ENCODE peak calls at places on chromosomes 2 and 18, in eight cellular contexts. One of them, this sample, is unnamed.

GRCh38 chr2:216339456-216340279 is 32.6 kb downstream of the MARCHF4 start:
- DNase-seq in GM18507: no peak
- DNase-seq in activated gamma-delta T cell treated with Interleukin-2 at 50 U/mL for 16 hours: no peak
- DNase-seq in lower leg skin: no peak
- DNase-seq in stimulated activated CD4-positive, alpha-beta T cell treated with anti-CD3 and anti-CD28 coated beads, Interleukin-15, amount 100 ng/mL, for 24 hours: no peak
- DNase-seq in mucosa of gallbladder: peak
- DNase-seq in Kasumi-1: no peak
- DNase-seq in GM03348: peak
- DNase-seq in this sample: no peak

GRCh38 chr2:117931978-117932377 is 81.9 kb downstream of the CCDC93 start:
- DNase-seq in GM18507: no peak
- DNase-seq in activated gamma-delta T cell treated with Interleukin-2 at 50 U/mL for 16 hours: no peak
- DNase-seq in lower leg skin: no peak
- DNase-seq in stimulated activated CD4-positive, alpha-beta T cell treated with anti-CD3 and anti-CD28 coated beads, Interleukin-15, amount 100 ng/mL, for 24 hours: no peak
- DNase-seq in mucosa of gallbladder: no peak
- DNase-seq in Kasumi-1: no peak
- DNase-seq in GM03348: no peak
- DNase-seq in this sample: no peak

GRCh38 chr2:203177361-203177760 is 61.5 kb upstream of the CYP20A1 start:
- DNase-seq in GM18507: no peak
- DNase-seq in activated gamma-delta T cell treated with Interleukin-2 at 50 U/mL for 16 hours: no peak
- DNase-seq in lower leg skin: no peak
- DNase-seq in stimulated activated CD4-positive, alpha-beta T cell treated with anti-CD3 and anti-CD28 coated beads, Interleukin-15, amount 100 ng/mL, for 24 hours: no peak
- DNase-seq in mucosa of gallbladder: no peak
- DNase-seq in Kasumi-1: no peak
- DNase-seq in GM03348: no peak
- DNase-seq in this sample: no peak

GRCh38 chr2:120204945-120205670 is 18.1 kb downstream of the TMEM185B start:
- DNase-seq in GM18507: no peak
- DNase-seq in activated gamma-delta T cell treated with Interleukin-2 at 50 U/mL for 16 hours: no peak
- DNase-seq in lower leg skin: no peak
- DNase-seq in stimulated activated CD4-positive, alpha-beta T cell treated with anti-CD3 and anti-CD28 coated beads, Interleukin-15, amount 100 ng/mL, for 24 hours: no peak
- DNase-seq in mucosa of gallbladder: no peak
- DNase-seq in Kasumi-1: no peak
- DNase-seq in GM03348: no peak
- DNase-seq in this sample: no peak

GRCh38 chr2:39512434-39512935 is 75.4 kb upstream of the MAP4K3 start:
- DNase-seq in GM18507: no peak
- DNase-seq in activated gamma-delta T cell treated with Interleukin-2 at 50 U/mL for 16 hours: no peak
- DNase-seq in lower leg skin: no peak
- DNase-seq in stimulated activated CD4-positive, alpha-beta T cell treated with anti-CD3 and anti-CD28 coated beads, Interleukin-15, amount 100 ng/mL, for 24 hours: peak
- DNase-seq in mucosa of gallbladder: peak
- DNase-seq in Kasumi-1: no peak
- DNase-seq in GM03348: no peak
- DNase-seq in this sample: peak

GRCh38 chr2:227473019-227473461 is 1.1 kb downstream of the AGFG1 start:
- DNase-seq in GM18507: no peak
- DNase-seq in activated gamma-delta T cell treated with Interleukin-2 at 50 U/mL for 16 hours: no peak
- DNase-seq in lower leg skin: no peak
- DNase-seq in stimulated activated CD4-positive, alpha-beta T cell treated with anti-CD3 and anti-CD28 coated beads, Interleukin-15, amount 100 ng/mL, for 24 hours: no peak
- DNase-seq in mucosa of gallbladder: no peak
- DNase-seq in Kasumi-1: no peak
- DNase-seq in GM03348: no peak
- DNase-seq in this sample: no peak

GRCh38 chr2:120861576-120862191 is 126.0 kb downstream of the GLI2 start:
- DNase-seq in GM18507: no peak
- DNase-seq in activated gamma-delta T cell treated with Interleukin-2 at 50 U/mL for 16 hours: no peak
- DNase-seq in lower leg skin: no peak
- DNase-seq in stimulated activated CD4-positive, alpha-beta T cell treated with anti-CD3 and anti-CD28 coated beads, Interleukin-15, amount 100 ng/mL, for 24 hours: no peak
- DNase-seq in mucosa of gallbladder: no peak
- DNase-seq in Kasumi-1: no peak
- DNase-seq in GM03348: peak
- DNase-seq in this sample: no peak

GRCh38 chr18:5895300-5895885 is at the start of gene TMEM200C:
- DNase-seq in GM18507: no peak
- DNase-seq in activated gamma-delta T cell treated with Interleukin-2 at 50 U/mL for 16 hours: no peak
- DNase-seq in lower leg skin: no peak
- DNase-seq in stimulated activated CD4-positive, alpha-beta T cell treated with anti-CD3 and anti-CD28 coated beads, Interleukin-15, amount 100 ng/mL, for 24 hours: peak
- DNase-seq in mucosa of gallbladder: no peak
- DNase-seq in Kasumi-1: no peak
- DNase-seq in GM03348: peak
- DNase-seq in this sample: peak

GRCh38 chr2:188524519-188525113 is 232.9 kb downstream of the GULP1 start:
- DNase-seq in GM18507: no peak
- DNase-seq in activated gamma-delta T cell treated with Interleukin-2 at 50 U/mL for 16 hours: no peak
- DNase-seq in lower leg skin: no peak
- DNase-seq in stimulated activated CD4-positive, alpha-beta T cell treated with anti-CD3 and anti-CD28 coated beads, Interleukin-15, amount 100 ng/mL, for 24 hours: peak
- DNase-seq in mucosa of gallbladder: peak
- DNase-seq in Kasumi-1: peak
- DNase-seq in GM03348: peak
- DNase-seq in this sample: peak

This sample was measured in adrenal gland.